ENCODE peak calls at places on chromosomes 6 and 20, in eight cellular contexts. T is endothelial cell of umbilical vein, N is gastrocnemius medialis, V is adrenal gland, M is ovary, I is left ventricle myocardium inferior, B is hepatocyte, O is Peyer's patch. Q is an unnamed sample. For H3K9me3, the result is how much of the 10 kb centered on the place peaks cover.

GRCh38 chr6:139500977-139501376 is 126.5 kb upstream of the CITED2 start:
- DNase-seq in B (no peak), T (no peak), I (no peak), O (no peak), N (no peak), V (no peak), M (no peak), Q (no peak)

GRCh38 chr6:43776115-43776798 is 6.2 kb downstream of the VEGFA start:
- DNase-seq in T (no peak), N (no peak), O (peak), V (peak), M (no peak), I (no peak), B (no peak), Q (no peak)

GRCh38 chr6:5634525-5634924 is 372.2 kb downstream of the NRN1 start:
- DNase-seq in O (no peak), V (no peak), N (peak), I (no peak), B (no peak), T (no peak), M (no peak), Q (no peak)

GRCh38 chr6:35611235-35611634 is 77.5 kb downstream of the FKBP5 start:
- DNase-seq in B (peak), T (no peak), V (no peak), M (no peak), I (no peak), O (no peak), N (no peak), Q (no peak)

GRCh38 chr20:20820104-20820503 is 107.7 kb upstream of the RALGAPA2 start:
- DNase-seq in T (peak), B (no peak), I (no peak), O (no peak), N (no peak), V (peak), M (no peak), Q (no peak)

GRCh38 chr20:59648720-59649119 is 44.4 kb downstream of the PHACTR3 start:
- DNase-seq in O (no peak), V (no peak), M (no peak), I (no peak), B (no peak), T (no peak), N (no peak), Q (no peak)

GRCh38 chr20:58054744-58055373 is 173.6 kb downstream of the ANKRD60 start:
- DNase-seq in M (peak), N (no peak), O (no peak), I (peak), B (peak), T (peak), V (no peak), Q (peak)

GRCh38 chr20:9349256-9349655 is 165.1 kb upstream of the LAMP5 start:
- DNase-seq in T (no peak), M (no peak), O (no peak), B (no peak), N (no peak), I (no peak), V (no peak), Q (no peak)

GRCh38 chr20:3714092-3714491 is 1.7 kb upstream of the SIGLEC1 start:
- DNase-seq in T (no peak), B (no peak), I (no peak), N (no peak), V (no peak), O (no peak), M (no peak), Q (no peak)

GRCh38 chr6:53428886-53429285 is 80.1 kb upstream of the ELOVL5 start:
- DNase-seq in V (no peak), T (no peak), O (no peak), N (no peak), B (no peak), I (no peak), M (no peak), Q (no peak)

GRCh38 chr20:61230166-61230565 is 21.9 kb upstream of the CDH4 start:
- DNase-seq in T (no peak), B (no peak), M (no peak), O (no peak), I (no peak), V (no peak), N (no peak), Q (no peak)

GRCh38 chr6:43739642-43740091 is 30.3 kb upstream of the VEGFA start:
- DNase-seq in T (no peak), B (no peak), V (no peak), O (peak), I (no peak), N (no peak), M (no peak), Q (no peak)

GRCh38 chr6:130090796-130091195 is 72.4 kb downstream of the L3MBTL3 start:
- DNase-seq in B (no peak), I (no peak), M (no peak), N (no peak), O (no peak), V (no peak), T (no peak), Q (no peak)

GRCh38 chr20:29430531-29430930 is 1826.9 kb upstream of the DEFB115 start:
- DNase-seq in T (no peak), V (no peak), N (no peak), I (no peak), O (no peak), M (no peak), B (no peak), Q (no peak)

GRCh38 chr6:144899161-144899560 is 614.0 kb downstream of the UTRN start:
- DNase-seq in V (no peak), N (no peak), I (no peak), M (no peak), O (no peak), B (no peak), T (no peak), Q (no peak)

GRCh38 chr6:28408076-28408802 is 8.7 kb upstream of the ZSCAN12 start:
- DNase-seq in I (no peak), B (peak), T (no peak), V (no peak), M (no peak), N (no peak), O (no peak), Q (no peak)

GRCh38 chr6:139764498-139764986 is 390.1 kb upstream of the CITED2 start:
- DNase-seq in N (peak), M (peak), T (peak), O (no peak), B (peak), I (no peak), V (peak), Q (peak)

GRCh38 chr6:93337014-93337413 is 82.3 kb downstream of the EPHA7 start:
- DNase-seq in I (no peak), M (no peak), N (no peak), V (no peak), T (no peak), O (no peak), B (no peak), Q (no peak)

GRCh38 chr20:50310673-50311051 is 120.0 kb downstream of the CEBPB start:
- DNase-seq in V (peak), B (no peak), I (no peak), N (no peak), M (no peak), T (no peak), O (peak), Q (no peak)

GRCh38 chr20:23889775-23890187 is 10.2 kb upstream of the CST5 start:
- DNase-seq in B (peak), M (no peak), T (peak), V (peak), O (no peak), N (no peak), I (peak), Q (no peak)

GRCh38 chr6:15017251-15017650 is 228.6 kb upstream of the JARID2 start:
- DNase-seq in O (no peak), V (peak), I (peak), N (no peak), T (no peak), M (no peak), B (peak), Q (no peak)

GRCh38 chr20:10508468-10509251 is 73.6 kb downstream of the SLX4IP start:
- DNase-seq in M (peak), T (no peak), B (peak), O (no peak), N (no peak), I (no peak), V (peak), Q (peak)

GRCh38 chr20:37220796-37221195 is 40.8 kb downstream of the GHRH start:
- DNase-seq in T (no peak), N (no peak), I (no peak), B (peak), V (no peak), M (no peak), O (no peak), Q (no peak)

GRCh38 chr6:39836621-39837020 is 44.4 kb downstream of the DAAM2 start:
- DNase-seq in B (no peak), T (no peak), N (peak), M (no peak), I (no peak), O (no peak), V (no peak), Q (no peak)

GRCh38 chr6:56683882-56684281 is 41.2 kb upstream of the DST start:
- DNase-seq in M (no peak), V (no peak), T (peak), I (no peak), O (no peak), B (peak), N (peak), Q (no peak)

DNA sequence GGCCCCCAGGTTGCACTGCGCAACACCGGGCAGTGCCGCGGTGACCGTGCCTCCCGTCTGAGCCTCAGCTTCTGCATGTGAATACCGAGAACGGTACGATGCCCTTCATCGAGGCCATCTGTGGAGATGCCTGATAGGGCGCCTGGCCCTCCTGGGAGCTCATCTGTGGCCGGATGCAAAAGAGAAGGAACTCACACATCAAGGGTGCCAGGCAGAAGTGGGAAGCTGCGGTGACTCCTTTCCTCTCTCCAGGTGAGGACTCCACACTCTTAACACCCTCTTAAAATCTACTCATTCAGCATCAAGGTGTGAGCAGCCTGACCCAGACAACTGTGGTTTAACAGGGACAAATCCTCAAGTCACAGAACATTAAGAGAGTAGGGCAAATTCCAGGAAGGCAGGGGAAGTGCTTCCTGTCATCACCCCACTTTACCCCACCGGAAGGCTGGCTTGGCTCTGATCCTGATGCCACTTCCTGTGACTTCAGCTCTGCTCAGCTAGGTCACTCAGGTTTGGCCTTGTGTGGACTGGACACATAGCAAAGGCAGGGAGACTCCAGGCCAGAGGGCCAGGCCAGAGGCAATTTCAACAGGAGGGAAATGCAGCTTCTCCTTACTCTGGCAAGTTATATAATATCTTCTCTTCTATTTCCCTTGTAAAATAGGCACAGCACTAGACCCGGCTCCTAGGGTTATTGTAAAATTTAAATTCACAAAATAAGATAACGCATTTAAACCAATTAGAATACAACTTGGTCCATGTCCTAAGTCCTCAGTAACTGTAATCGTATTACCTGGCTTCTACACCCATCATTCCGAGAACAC is 69.4 kb downstream of the CPNE5 start:
- DNase-seq in O (no peak), T (peak), B (no peak), N (no peak), V (no peak), I (no peak), M (no peak), Q (no peak)
- H3K27ac ChIP-seq in O (peak), T (no peak), B (no peak), N (peak), V (no peak), I (peak), M (no peak), Q (peak)

GRCh38 chr6:170095273-170095976 is 195.5 kb downstream of the DLL1 start:
- DNase-seq in O (no peak), T (no peak), M (peak), I (no peak), B (no peak), V (peak), N (no peak), Q (peak)

GRCh38 chr6:170094686-170095272 is 196.1 kb downstream of the DLL1 start:
- DNase-seq in B (no peak), M (peak), T (no peak), N (no peak), I (no peak), O (no peak), V (peak), Q (peak)

GRCh38 chr6:170096803-170097504 is 193.9 kb downstream of the DLL1 start:
- DNase-seq in T (no peak), I (no peak), M (peak), B (no peak), O (no peak), V (peak), N (no peak), Q (peak)

GRCh38 chr6:170097505-170098427 is 193.1 kb downstream of the DLL1 start:
- DNase-seq in V (peak), I (no peak), M (peak), B (no peak), O (no peak), N (no peak), T (no peak), Q (peak)

GRCh38 chr6:170096191-170096802 is 194.6 kb downstream of the DLL1 start:
- DNase-seq in I (no peak), T (no peak), M (peak), B (no peak), N (no peak), O (no peak), V (peak), Q (no peak)
- H3K9me3 ChIP-seq in I (under half), T (under half), M (under half), B (under half), N (under half), O (under half), V (under half), Q (under half)

GRCh38 chr6:26141378-26141901 is 54.2 kb downstream of the HFE start:
- DNase-seq in N (no peak), M (no peak), I (no peak), T (no peak), B (no peak), V (no peak), O (no peak), Q (no peak)
- H3K27ac ChIP-seq in N (peak), M (no peak), I (no peak), T (no peak), B (no peak), V (no peak), O (no peak), Q (no peak)

GRCh38 chr20:31474097-31474436 is 860 bp downstream of the DEFB124 start:
- DNase-seq in B (no peak), M (no peak), T (no peak), N (no peak), V (no peak), I (no peak), O (no peak), Q (no peak)

GRCh38 chr20:31475032-31475431 is at the start of the genes DEFB124 and REM1:
- DNase-seq in I (peak), B (no peak), O (peak), M (peak), V (no peak), T (no peak), N (no peak), Q (peak)

GRCh38 chr20:31476648-31477220 is 1.6 kb downstream of the REM1 start:
- DNase-seq in I (no peak), T (no peak), M (no peak), N (no peak), O (no peak), B (no peak), V (no peak), Q (no peak)

GRCh38 chr20:31476313-31476623 is 1.2 kb downstream of the REM1 start:
- DNase-seq in V (no peak), I (no peak), M (no peak), N (no peak), T (no peak), O (no peak), B (no peak), Q (no peak)

GRCh38 chr20:31475472-31476312 is 604 bp downstream of the REM1 start:
- DNase-seq in O (no peak), T (no peak), V (no peak), I (no peak), M (no peak), B (no peak), N (no peak), Q (peak)
- H3K9me3 ChIP-seq in O (under half), T (under half), V (under half), I (under half), M (under half), B (under half), N (under half), Q (under half)